ENCODE peak calls at places on chromosome 4, in nine cellular contexts. H is GM23338; K is A549; V is fibroblast of villous mesenchyme; L is CD8-positive, alpha-beta T cell; N is psoas muscle; C is GM20000; X is DND-41; Y is heart right ventricle. D is an unnamed sample.

GRCh38 chr4:112516401-112517066 is 554 bp upstream of the NEUROG2 start:
- DNase-seq in H (peak; percentile 85), K (no peak), V (no peak), L (no peak), N (no peak), C (peak; percentile 88), X (no peak), Y (no peak), D (peak; percentile 43)

GRCh38 chr4:125849869-125850268 is 535.1 kb downstream of the FAT4 start:
- DNase-seq in H (no peak), K (no peak), V (peak; percentile 62), L (no peak), N (no peak), C (no peak), X (no peak), Y (no peak), D (no peak)

GRCh38 chr4:175412744-175413143 is 399.3 kb downstream of the GPM6A start:
- DNase-seq in H (no peak), K (no peak), V (peak; percentile 57), L (no peak), N (no peak), C (no peak), X (no peak), Y (no peak), D (no peak)

GRCh38 chr4:13918110-13918509 is 290.6 kb upstream of the BOD1L1 start:
- DNase-seq in H (no peak), K (peak; percentile 63), V (peak; percentile 91), L (no peak), N (no peak), C (no peak), X (no peak), Y (peak; percentile 13), D (no peak)

GRCh38 chr4:72701987-72702819 is 133.2 kb upstream of the ADAMTS3 start:
- DNase-seq in H (peak; percentile 81), K (peak; percentile 45), V (peak; percentile 68), L (no peak), N (no peak), C (peak; percentile 30), X (peak; percentile 32), Y (peak; percentile 26), D (no peak)

GRCh38 chr4:48421101-48421500 is 62.0 kb upstream of the SLC10A4 start:
- DNase-seq in H (no peak), K (no peak), V (peak; percentile 6), L (no peak), N (no peak), C (no peak), X (no peak), Y (no peak), D (no peak)

GRCh38 chr4:6989331-6989923 is 53.7 kb upstream of the TADA2B start:
- DNase-seq in H (no peak), K (no peak), V (no peak), L (no peak), N (no peak), C (no peak), X (no peak), Y (no peak), D (no peak)

GRCh38 chr4:5609265-5610007 is 98.9 kb downstream of the EVC2 start:
- DNase-seq in H (no peak), K (no peak), V (no peak), L (no peak), N (no peak), C (no peak), X (no peak), Y (no peak), D (no peak)

GRCh38 chr4:144647095-144647959 is 1.4 kb downstream of the HHIP start:
- DNase-seq in H (peak; percentile 82), K (no peak), V (peak; percentile 10), L (no peak), N (no peak), C (peak; percentile 29), X (peak; percentile 89), Y (no peak), D (no peak)

GRCh38 chr4:82868572-82868971 is 22.4 kb downstream of the SEC31A start:
- DNase-seq in H (no peak), K (no peak), V (no peak), L (no peak), N (no peak), C (no peak), X (no peak), Y (no peak), D (no peak)

GRCh38 chr4:110878992-110879391 is 256.1 kb upstream of the PITX2 start:
- DNase-seq in H (no peak), K (no peak), V (no peak), L (no peak), N (no peak), C (no peak), X (no peak), Y (no peak), D (no peak)

GRCh38 chr4:116180056-116180690 is 905.2 kb downstream of the TRAM1L1 start:
- DNase-seq in H (peak; percentile 29), K (peak; percentile 9), V (peak; percentile 8), L (no peak), N (no peak), C (peak; percentile 8), X (no peak), Y (no peak), D (no peak)

GRCh38 chr4:185591679-185592141 is 56.4 kb upstream of the PDLIM3 start:
- DNase-seq in H (no peak), K (no peak), V (peak; percentile 75), L (no peak), N (no peak), C (no peak), X (no peak), Y (no peak), D (no peak)

GRCh38 chr4:76226418-76226817 is 12.8 kb upstream of the SCARB2 start:
- DNase-seq in H (no peak), K (no peak), V (no peak), L (no peak), N (no peak), C (no peak), X (no peak), Y (no peak), D (no peak)

GRCh38 chr4:113673450-113673849 is 88.1 kb downstream of the CAMK2D start:
- DNase-seq in H (peak; percentile 42), K (no peak), V (no peak), L (peak; percentile 26), N (no peak), C (peak; percentile 5), X (peak; percentile 7), Y (no peak), D (no peak)

GRCh38 chr4:5504486-5504885 is 203.9 kb downstream of the EVC2 start:
- DNase-seq in H (no peak), K (no peak), V (no peak), L (no peak), N (no peak), C (no peak), X (no peak), Y (no peak), D (no peak)

GRCh38 chr4:87499415-87500106 is 29.6 kb downstream of the SPARCL1 start:
- DNase-seq in H (no peak), K (no peak), V (no peak), L (no peak), N (no peak), C (peak; percentile 29), X (no peak), Y (no peak), D (no peak)

GRCh38 chr4:87497141-87497540 is 32.0 kb downstream of the SPARCL1 start:
- DNase-seq in H (peak; percentile 72), K (peak; percentile 7), V (no peak), L (no peak), N (no peak), C (peak; percentile 16), X (no peak), Y (no peak), D (no peak)

GRCh38 chr4:87498446-87498900 is 30.7 kb downstream of the SPARCL1 start:
- DNase-seq in H (no peak), K (no peak), V (peak; percentile 68), L (no peak), N (no peak), C (peak; percentile 18), X (no peak), Y (no peak), D (no peak)

GRCh38 chr4:87500107-87500462 is 29.1 kb downstream of the SPARCL1 start:
- DNase-seq in H (no peak), K (no peak), V (no peak), L (no peak), N (no peak), C (peak; percentile 11), X (no peak), Y (no peak), D (no peak)

GRCh38 chr4:87497586-87497985 is 31.6 kb downstream of the SPARCL1 start:
- DNase-seq in H (no peak), K (no peak), V (no peak), L (no peak), N (no peak), C (no peak), X (no peak), Y (no peak), D (no peak)
- TF ChIP-seq CTCF in H (no peak), K (no peak), V (no peak), L (no peak), N (no peak), C (no peak), X (no peak), Y (no peak), D (no peak)

DNA sequence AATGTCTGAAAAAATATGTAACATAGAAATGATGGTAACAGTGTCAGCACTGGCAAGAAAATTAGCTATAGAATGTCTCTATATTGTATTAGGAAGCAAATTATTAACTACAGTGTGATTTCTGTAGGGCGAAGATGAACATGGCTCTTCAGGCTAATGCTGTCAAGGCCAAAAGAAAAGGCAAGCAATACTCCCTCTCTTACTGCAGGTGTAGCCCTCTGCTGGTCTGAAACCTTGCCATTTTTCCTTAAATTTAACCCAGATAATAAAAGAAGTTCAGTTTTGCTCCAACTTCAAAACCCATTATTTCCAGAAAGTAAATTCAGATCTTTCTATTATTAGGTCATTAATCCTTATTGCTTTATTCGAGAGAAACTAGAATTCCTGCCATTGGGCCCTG is 215.9 kb downstream of the LRBA start:
- DNase-seq in H (peak; percentile 33), K (peak; percentile 9), V (peak; percentile 7), L (no peak), N (no peak), C (no peak), X (no peak), Y (no peak), D (no peak)
- TF ChIP-seq CTCF in H (peak; percentile 47), K (peak; percentile 11), V (peak; percentile 28), L (no peak), N (no peak), C (no peak), X (peak; percentile 2), Y (no peak), D (peak; percentile 38)

DNA sequence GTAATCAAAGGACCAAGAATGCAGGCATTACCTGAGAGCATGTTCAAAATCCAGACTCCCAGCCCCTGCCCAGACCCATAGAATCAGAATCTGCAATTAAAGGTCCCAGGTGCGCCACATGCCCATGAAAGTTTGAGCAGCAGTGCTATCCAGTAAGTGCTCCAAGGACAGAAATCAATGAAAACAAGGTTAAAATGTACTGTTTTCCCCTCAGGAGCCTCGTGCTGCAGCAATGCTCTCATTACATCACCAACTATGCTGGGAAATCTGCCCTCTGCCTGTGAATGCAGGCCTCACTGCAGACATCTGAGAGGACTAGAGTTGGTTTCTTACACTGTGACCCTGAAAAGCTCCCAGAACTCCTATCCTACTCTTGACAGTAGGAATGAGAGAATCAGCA is 21.1 kb downstream of the ANXA5 start:
- DNase-seq in H (peak; percentile 32), K (no peak), V (peak; percentile 59), L (no peak), N (no peak), C (no peak), X (no peak), Y (no peak), D (no peak)
- TF ChIP-seq CTCF in H (peak; percentile 20), K (no peak), V (peak; percentile 47), L (no peak), N (no peak), C (no peak), X (peak; percentile 15), Y (no peak), D (peak; percentile 41)

GRCh38 chr4:41409095-41409494 is 128.9 kb upstream of the LIMCH1 start:
- DNase-seq in H (no peak), K (no peak), V (no peak), L (no peak), N (no peak), C (no peak), X (no peak), Y (no peak), D (no peak)
- TF ChIP-seq CTCF in H (no peak), K (no peak), V (no peak), L (no peak), N (no peak), C (no peak), X (no peak), Y (no peak), D (no peak)

D was measured in progenitor cell of endocrine pancreas.